ENCODE peak calls at places on chromosomes 16 and 17, in five cellular contexts. G, J, X, I and B are unnamed samples.
A peak's percentile ranks its signal among the peaks of the same experiment; 100 is the strongest.

GRCh38 chr16:72895951-72896350 is 152.0 kb downstream of the ZFHX3 start:
- DNase-seq in I (no peak), J (no peak), X (no peak), G (no peak), B (no peak)

GRCh38 chr17:30565073-30565935 is 88.1 kb downstream of the GOSR1 start:
- DNase-seq in X (no peak), G (no peak), I (no peak), J (no peak), B (no peak)

GRCh38 chr17:18248300-18248731 is 10.2 kb downstream of the FLII start:
- DNase-seq in G (peak; percentile 43), I (no peak), X (peak; percentile 45), J (peak; percentile 71), B (peak; percentile 34)

GRCh38 chr16:70437582-70438324 is 1.1 kb downstream of the ST3GAL2 start:
- DNase-seq in J (peak; percentile 27), X (no peak), G (no peak), I (no peak), B (no peak)

GRCh38 chr17:50835563-50836231 is at the start of gene WFIKKN2:
- DNase-seq in G (no peak), X (no peak), I (no peak), J (no peak), B (no peak)

GRCh38 chr16:27239906-27240655 is 28.5 kb downstream of the NSMCE1 start:
- DNase-seq in G (no peak), J (no peak), X (no peak), I (no peak), B (no peak)

GRCh38 chr17:33267279-33267790 is 25.8 kb downstream of the ASIC2 start:
- DNase-seq in X (no peak), J (no peak), G (no peak), I (no peak), B (no peak)

GRCh38 chr16:11202260-11203091 is 53.5 kb downstream of the SOCS1 start:
- DNase-seq in I (no peak), X (no peak), J (peak; percentile 38), G (no peak), B (no peak)

GRCh38 chr17:77838748-77839147 is 119.8 kb upstream of the TNRC6C start:
- DNase-seq in I (no peak), J (no peak), G (no peak), X (no peak), B (no peak)

GRCh38 chr16:31076319-31076718 is 2.1 kb downstream of the ZNF646 start:
- DNase-seq in X (no peak), J (no peak), G (no peak), I (no peak), B (no peak)

GRCh38 chr16:85315871-85316270 is 203.6 kb upstream of the CIBAR2 start:
- DNase-seq in I (no peak), J (no peak), X (no peak), G (no peak), B (no peak)

GRCh38 chr16:72844225-72844920 is 203.6 kb downstream of the ZFHX3 start:
- DNase-seq in I (no peak), J (no peak), X (no peak), G (no peak), B (no peak)

GRCh38 chr17:80743181-80743771 is 198.6 kb downstream of the RPTOR start:
- DNase-seq in J (peak; percentile 59), X (no peak), G (peak; percentile 36), I (no peak), B (no peak)

GRCh38 chr16:88734361-88734728 is 28.0 kb downstream of the CTU2 start:
- DNase-seq in G (no peak), I (no peak), X (no peak), J (no peak), B (no peak)

GRCh38 chr16:1363501-1364041 is 11.8 kb downstream of the GNPTG start:
- DNase-seq in I (peak; percentile 23), J (peak; percentile 79), X (peak; percentile 54), G (peak; percentile 46), B (no peak)

GRCh38 chr16:68756250-68757051 is 19.4 kb downstream of the CDH1 start:
- DNase-seq in J (peak; percentile 69), X (no peak), G (peak; percentile 59), I (peak; percentile 98), B (peak; percentile 51)

GRCh38 chr17:37698132-37698615 is 46.7 kb downstream of the HNF1B start:
- DNase-seq in G (no peak), J (peak; percentile 34), X (no peak), I (peak; percentile 16), B (no peak)